ENCODE peak calls at places on chromosomes 5 and 9, in five cellular contexts. One of them, this sample, is unnamed.

GRCh38 chr5:124790895-124791732 is 44.7 kb upstream of the ZNF608 start:
- DNase-seq in breast epithelium: no peak
- DNase-seq in epithelial cell of proximal tubule: no peak
- DNase-seq in Peyer's patch: no peak
- DNase-seq in neural crest cell: no peak
- DNase-seq in this sample: no peak

GRCh38 chr5:61159841-61160240 is 2.4 kb downstream of the SMIM15 start:
- DNase-seq in breast epithelium: no peak
- DNase-seq in epithelial cell of proximal tubule: no peak
- DNase-seq in Peyer's patch: no peak
- DNase-seq in neural crest cell: no peak
- DNase-seq in this sample: no peak

GRCh38 chr5:79413112-79413511 is 100.8 kb downstream of the HOMER1 start:
- DNase-seq in breast epithelium: no peak
- DNase-seq in epithelial cell of proximal tubule: no peak
- DNase-seq in Peyer's patch: no peak
- DNase-seq in neural crest cell: no peak
- DNase-seq in this sample: no peak

GRCh38 chr5:146919304-146919703 is 40.7 kb upstream of the PPP2R2B start:
- DNase-seq in breast epithelium: no peak
- DNase-seq in epithelial cell of proximal tubule: no peak
- DNase-seq in Peyer's patch: no peak
- DNase-seq in neural crest cell: peak; percentile 20
- DNase-seq in this sample: no peak

GRCh38 chr9:127722055-127722454 is 6.2 kb downstream of the TTC16 start:
- DNase-seq in breast epithelium: no peak
- DNase-seq in epithelial cell of proximal tubule: no peak
- DNase-seq in Peyer's patch: no peak
- DNase-seq in neural crest cell: no peak
- DNase-seq in this sample: no peak

GRCh38 chr9:135992486-135993408 is 31.6 kb upstream of the UBAC1 start:
- DNase-seq in breast epithelium: peak; percentile 73
- DNase-seq in epithelial cell of proximal tubule: no peak
- DNase-seq in Peyer's patch: peak; percentile 45
- DNase-seq in neural crest cell: peak; percentile 63
- DNase-seq in this sample: peak; percentile 83

GRCh38 chr5:134590992-134591659 is 41.5 kb downstream of the SAR1B start:
- DNase-seq in breast epithelium: no peak
- DNase-seq in epithelial cell of proximal tubule: no peak
- DNase-seq in Peyer's patch: no peak
- DNase-seq in neural crest cell: no peak
- DNase-seq in this sample: no peak

GRCh38 chr5:387491-388265 is 55.3 kb upstream of the EXOC3 start:
- DNase-seq in breast epithelium: no peak
- DNase-seq in epithelial cell of proximal tubule: no peak
- DNase-seq in Peyer's patch: peak; percentile 8
- DNase-seq in neural crest cell: no peak
- DNase-seq in this sample: no peak

GRCh38 chr9:20407013-20407412 is 215.3 kb downstream of the MLLT3 start:
- DNase-seq in breast epithelium: no peak
- DNase-seq in epithelial cell of proximal tubule: no peak
- DNase-seq in Peyer's patch: no peak
- DNase-seq in neural crest cell: no peak
- DNase-seq in this sample: no peak

GRCh38 chr9:35605336-35606137 is 475 bp downstream of the TESK1 start:
- DNase-seq in breast epithelium: no peak
- DNase-seq in epithelial cell of proximal tubule: no peak
- DNase-seq in Peyer's patch: peak; percentile 59
- DNase-seq in neural crest cell: peak; percentile 8
- DNase-seq in this sample: peak; percentile 51

GRCh38 chr5:93294996-93295395 is 286.0 kb downstream of the NR2F1-AS1 start:
- DNase-seq in breast epithelium: no peak
- DNase-seq in epithelial cell of proximal tubule: no peak
- DNase-seq in Peyer's patch: no peak
- DNase-seq in neural crest cell: no peak
- DNase-seq in this sample: no peak

GRCh38 chr9:81619353-81620008 is 69.9 kb downstream of the TLE1 start:
- DNase-seq in breast epithelium: no peak
- DNase-seq in epithelial cell of proximal tubule: no peak
- DNase-seq in Peyer's patch: no peak
- DNase-seq in neural crest cell: no peak
- DNase-seq in this sample: no peak

GRCh38 chr9:127107344-127108181 is 14.9 kb downstream of the ANGPTL2 start:
- DNase-seq in breast epithelium: no peak
- DNase-seq in epithelial cell of proximal tubule: no peak
- DNase-seq in Peyer's patch: no peak
- DNase-seq in neural crest cell: no peak
- DNase-seq in this sample: no peak

GRCh38 chr9:21413089-21414023 is 4.4 kb downstream of the IFNA8 start:
- DNase-seq in breast epithelium: no peak
- DNase-seq in epithelial cell of proximal tubule: no peak
- DNase-seq in Peyer's patch: no peak
- DNase-seq in neural crest cell: no peak
- DNase-seq in this sample: no peak

GRCh38 chr5:86554638-86555037 is 63.1 kb upstream of the COX7C start:
- DNase-seq in breast epithelium: no peak
- DNase-seq in epithelial cell of proximal tubule: no peak
- DNase-seq in Peyer's patch: no peak
- DNase-seq in neural crest cell: no peak
- DNase-seq in this sample: no peak

GRCh38 chr5:86557920-86558319 is 59.8 kb upstream of the COX7C start:
- DNase-seq in breast epithelium: no peak
- DNase-seq in epithelial cell of proximal tubule: no peak
- DNase-seq in Peyer's patch: no peak
- DNase-seq in neural crest cell: no peak
- DNase-seq in this sample: no peak
- TF ChIP-seq CTCF in breast epithelium: no peak
- TF ChIP-seq CTCF in epithelial cell of proximal tubule: no peak
- TF ChIP-seq CTCF in Peyer's patch: no peak
- TF ChIP-seq CTCF in neural crest cell: no peak
- TF ChIP-seq CTCF in this sample: no peak

DNA sequence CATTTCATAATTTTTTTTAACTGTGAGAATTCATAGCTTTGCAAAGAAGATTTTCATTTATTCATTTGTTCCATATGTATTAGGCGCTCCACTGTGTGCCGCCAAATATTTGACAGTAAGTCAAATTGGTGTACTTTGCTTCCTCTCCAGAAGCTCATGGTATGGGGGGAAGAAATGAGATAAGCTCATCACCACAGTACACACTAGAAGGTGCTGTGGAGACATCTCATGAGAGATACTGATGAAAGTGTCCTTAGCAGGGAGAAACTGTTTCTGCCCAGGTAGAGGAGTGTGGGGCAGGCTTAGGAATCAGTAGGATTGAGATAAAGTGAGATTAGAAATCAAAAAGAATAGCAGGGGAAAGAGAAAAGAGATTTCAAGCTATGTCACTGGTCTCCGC is 136.2 kb downstream of the CDH6 start:
- DNase-seq in breast epithelium: no peak
- DNase-seq in epithelial cell of proximal tubule: no peak
- DNase-seq in Peyer's patch: no peak
- DNase-seq in neural crest cell: no peak
- DNase-seq in this sample: no peak
- TF ChIP-seq CTCF in breast epithelium: no peak
- TF ChIP-seq CTCF in epithelial cell of proximal tubule: no peak
- TF ChIP-seq CTCF in Peyer's patch: no peak
- TF ChIP-seq CTCF in neural crest cell: no peak
- TF ChIP-seq CTCF in this sample: no peak

GRCh38 chr9:114910541-114910940 is 19.9 kb downstream of the TNFSF8 start:
- DNase-seq in breast epithelium: no peak
- DNase-seq in epithelial cell of proximal tubule: no peak
- DNase-seq in Peyer's patch: peak; percentile 59
- DNase-seq in neural crest cell: no peak
- DNase-seq in this sample: no peak

GRCh38 chr9:114909657-114910056 is 20.7 kb downstream of the TNFSF8 start:
- DNase-seq in breast epithelium: no peak
- DNase-seq in epithelial cell of proximal tubule: no peak
- DNase-seq in Peyer's patch: no peak
- DNase-seq in neural crest cell: no peak
- DNase-seq in this sample: no peak

GRCh38 chr9:114913217-114913616 is 17.2 kb downstream of the TNFSF8 start:
- DNase-seq in breast epithelium: no peak
- DNase-seq in epithelial cell of proximal tubule: no peak
- DNase-seq in Peyer's patch: no peak
- DNase-seq in neural crest cell: no peak
- DNase-seq in this sample: no peak

GRCh38 chr9:114908796-114909448 is 21.5 kb downstream of the TNFSF8 start:
- DNase-seq in breast epithelium: no peak
- DNase-seq in epithelial cell of proximal tubule: no peak
- DNase-seq in Peyer's patch: no peak
- DNase-seq in neural crest cell: no peak
- DNase-seq in this sample: no peak

GRCh38 chr9:114911167-114911821 is 19.1 kb downstream of the TNFSF8 start:
- DNase-seq in breast epithelium: no peak
- DNase-seq in epithelial cell of proximal tubule: no peak
- DNase-seq in Peyer's patch: no peak
- DNase-seq in neural crest cell: no peak
- DNase-seq in this sample: peak; percentile 11
- TF ChIP-seq CTCF in breast epithelium: peak; percentile 58
- TF ChIP-seq CTCF in epithelial cell of proximal tubule: peak; percentile 92
- TF ChIP-seq CTCF in Peyer's patch: peak; percentile 88
- TF ChIP-seq CTCF in neural crest cell: peak; percentile 79
- TF ChIP-seq CTCF in this sample: peak; percentile 68

GRCh38 chr9:92484563-92484962 is 2.3 kb upstream of the ASPN start:
- DNase-seq in breast epithelium: no peak
- DNase-seq in epithelial cell of proximal tubule: no peak
- DNase-seq in Peyer's patch: no peak
- DNase-seq in neural crest cell: no peak
- DNase-seq in this sample: no peak
- TF ChIP-seq CTCF in breast epithelium: no peak
- TF ChIP-seq CTCF in epithelial cell of proximal tubule: no peak
- TF ChIP-seq CTCF in Peyer's patch: no peak
- TF ChIP-seq CTCF in neural crest cell: no peak
- TF ChIP-seq CTCF in this sample: no peak

GRCh38 chr9:13485068-13485596 is 205.6 kb upstream of the MPDZ start:
- DNase-seq in breast epithelium: no peak
- DNase-seq in epithelial cell of proximal tubule: peak; percentile 78
- DNase-seq in Peyer's patch: no peak
- DNase-seq in neural crest cell: no peak
- DNase-seq in this sample: no peak
- TF ChIP-seq CTCF in breast epithelium: peak; percentile 43
- TF ChIP-seq CTCF in epithelial cell of proximal tubule: peak; percentile 33
- TF ChIP-seq CTCF in Peyer's patch: no peak
- TF ChIP-seq CTCF in neural crest cell: peak; percentile 12
- TF ChIP-seq CTCF in this sample: no peak

GRCh38 chr9:84966876-84967830 is 297.6 kb downstream of the NTRK2 start:
- DNase-seq in breast epithelium: no peak
- DNase-seq in epithelial cell of proximal tubule: no peak
- DNase-seq in Peyer's patch: no peak
- DNase-seq in neural crest cell: peak; percentile 14
- DNase-seq in this sample: peak; percentile 40
- TF ChIP-seq CTCF in breast epithelium: no peak
- TF ChIP-seq CTCF in epithelial cell of proximal tubule: peak; percentile 34
- TF ChIP-seq CTCF in Peyer's patch: no peak
- TF ChIP-seq CTCF in neural crest cell: peak; percentile 50
- TF ChIP-seq CTCF in this sample: peak; percentile 49

DNA sequence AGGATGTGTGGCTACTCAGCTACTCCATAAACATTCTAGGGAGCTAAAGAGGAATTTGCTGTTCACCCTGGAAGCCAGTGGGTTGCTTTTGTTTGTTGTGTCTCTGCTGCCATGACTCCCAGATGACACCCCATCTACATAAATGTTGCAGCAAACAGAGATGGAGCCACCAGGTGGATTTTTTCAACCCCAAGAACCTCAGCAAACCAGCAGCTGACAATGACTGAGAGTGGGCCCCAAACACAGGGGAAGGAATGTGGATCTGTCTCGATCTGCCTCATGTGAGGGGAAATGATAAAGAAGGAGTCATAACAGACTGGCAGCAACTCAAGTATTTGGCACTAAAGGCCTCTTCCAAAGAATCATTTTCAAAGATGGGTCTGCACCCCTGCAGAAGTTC is 132.7 kb upstream of the TNC start:
- DNase-seq in breast epithelium: no peak
- DNase-seq in epithelial cell of proximal tubule: peak; percentile 49
- DNase-seq in Peyer's patch: no peak
- DNase-seq in neural crest cell: no peak
- DNase-seq in this sample: no peak
- TF ChIP-seq CTCF in breast epithelium: no peak
- TF ChIP-seq CTCF in epithelial cell of proximal tubule: no peak
- TF ChIP-seq CTCF in Peyer's patch: no peak
- TF ChIP-seq CTCF in neural crest cell: no peak
- TF ChIP-seq CTCF in this sample: no peak

GRCh38 chr9:121597693-121598166 is 53.7 kb upstream of the DAB2IP start:
- DNase-seq in breast epithelium: no peak
- DNase-seq in epithelial cell of proximal tubule: no peak
- DNase-seq in Peyer's patch: no peak
- DNase-seq in neural crest cell: no peak
- DNase-seq in this sample: no peak

GRCh38 chr9:121599872-121600585 is 51.4 kb upstream of the DAB2IP start:
- DNase-seq in breast epithelium: no peak
- DNase-seq in epithelial cell of proximal tubule: no peak
- DNase-seq in Peyer's patch: no peak
- DNase-seq in neural crest cell: no peak
- DNase-seq in this sample: no peak

GRCh38 chr9:121599186-121599871 is 52.1 kb upstream of the DAB2IP start:
- DNase-seq in breast epithelium: peak; percentile 86
- DNase-seq in epithelial cell of proximal tubule: no peak
- DNase-seq in Peyer's patch: no peak
- DNase-seq in neural crest cell: peak; percentile 52
- DNase-seq in this sample: peak; percentile 87

GRCh38 chr9:121596515-121596914 is 54.9 kb upstream of the DAB2IP start:
- DNase-seq in breast epithelium: no peak
- DNase-seq in epithelial cell of proximal tubule: no peak
- DNase-seq in Peyer's patch: no peak
- DNase-seq in neural crest cell: no peak
- DNase-seq in this sample: no peak

GRCh38 chr9:121598167-121599000 is 53.0 kb upstream of the DAB2IP start:
- DNase-seq in breast epithelium: peak; percentile 91
- DNase-seq in epithelial cell of proximal tubule: no peak
- DNase-seq in Peyer's patch: no peak
- DNase-seq in neural crest cell: peak; percentile 60
- DNase-seq in this sample: peak; percentile 90
- TF ChIP-seq CTCF in breast epithelium: no peak
- TF ChIP-seq CTCF in epithelial cell of proximal tubule: peak; percentile 47
- TF ChIP-seq CTCF in Peyer's patch: peak; percentile 26
- TF ChIP-seq CTCF in neural crest cell: peak; percentile 67
- TF ChIP-seq CTCF in this sample: no peak

GRCh38 chr5:78295035-78295961 is 800 bp upstream of the AP3B1 start:
- DNase-seq in breast epithelium: peak; percentile 58
- DNase-seq in epithelial cell of proximal tubule: no peak
- DNase-seq in Peyer's patch: peak; percentile 67
- DNase-seq in neural crest cell: no peak
- DNase-seq in this sample: peak; percentile 30
- TF ChIP-seq CTCF in breast epithelium: peak; percentile 42
- TF ChIP-seq CTCF in epithelial cell of proximal tubule: peak; percentile 50
- TF ChIP-seq CTCF in Peyer's patch: peak; percentile 51
- TF ChIP-seq CTCF in neural crest cell: peak; percentile 62
- TF ChIP-seq CTCF in this sample: peak; percentile 18

This sample was measured in nephron progenitor cell.